ENCODE peak calls at places on chromosomes 6 and 20, in six cellular contexts. W is iris pigment epithelial cell, D is hippocampal formation, I is HuH-7.5, G is A172, K is iPS-NIHi11. Z is an unnamed sample.

GRCh38 chr6:158040804-158041347 is 59.2 kb downstream of the SYNJ2 start:
- DNase-seq in G (no peak), D (no peak), K (no peak), I (no peak), W (peak), Z (no peak)

GRCh38 chr6:126923807-126924206 is 194.7 kb upstream of the RSPO3 start:
- DNase-seq in G (no peak), W (no peak), I (no peak), D (no peak), K (no peak), Z (no peak)

GRCh38 chr6:159908535-159908934 is 17.7 kb downstream of the MAS1 start:
- DNase-seq in W (peak), D (no peak), K (no peak), I (no peak), G (no peak), Z (no peak)

GRCh38 chr20:47438464-47439381 is 63.0 kb upstream of the NCOA3 start:
- DNase-seq in D (no peak), I (peak), K (peak), G (peak), W (no peak), Z (no peak)

GRCh38 chr20:62387993-62388635 is 1.2 kb downstream of the RPS21 start:
- DNase-seq in I (no peak), W (peak), K (no peak), D (no peak), G (no peak), Z (no peak)

GRCh38 chr6:45679631-45680030 is 301.9 kb upstream of the SUPT3H start:
- DNase-seq in I (no peak), K (no peak), G (no peak), D (no peak), W (no peak), Z (no peak)

GRCh38 chr6:132244744-132245143 is 156.5 kb downstream of the MOXD1 start:
- DNase-seq in W (no peak), K (no peak), I (no peak), G (no peak), D (no peak), Z (no peak)

GRCh38 chr20:14553774-14554524 is 216.5 kb upstream of the FLRT3 start:
- DNase-seq in D (no peak), W (peak), K (no peak), I (no peak), G (peak), Z (no peak)

GRCh38 chr6:116511424-116512131 is at the start of gene CALHM5:
- DNase-seq in G (peak), D (no peak), W (peak), K (peak), I (no peak), Z (no peak)

GRCh38 chr6:28252507-28252975 is 472 bp upstream of the ZKSCAN4 start:
- DNase-seq in G (no peak), I (no peak), W (no peak), K (peak), D (no peak), Z (no peak)

GRCh38 chr6:168157272-168158007 is 78.4 kb upstream of the FRMD1 start:
- DNase-seq in W (peak), I (no peak), G (peak), K (peak), D (no peak), Z (peak)

GRCh38 chr6:102619585-102619984 is 1226.1 kb downstream of the GRIK2 start:
- DNase-seq in G (peak), K (peak), I (no peak), W (peak), D (no peak), Z (no peak)

GRCh38 chr6:26087284-26088115 is at the start of gene HFE:
- DNase-seq in D (no peak), K (peak), G (peak), I (no peak), W (peak), Z (peak)

GRCh38 chr6:170106906-170107525 is 183.9 kb downstream of the DLL1 start:
- DNase-seq in D (no peak), I (no peak), K (no peak), W (no peak), G (no peak), Z (no peak)

GRCh38 chr6:63783096-63783495 is 147.5 kb downstream of the PHF3 start:
- DNase-seq in I (no peak), W (no peak), D (no peak), G (no peak), K (no peak), Z (no peak)

GRCh38 chr20:14727485-14728170 is 390.2 kb upstream of the FLRT3 start:
- DNase-seq in K (no peak), I (no peak), D (no peak), W (no peak), G (no peak), Z (no peak)

GRCh38 chr6:118356054-118356453 is 192.0 kb upstream of the PLN start:
- DNase-seq in W (peak), K (no peak), G (no peak), I (no peak), D (no peak), Z (no peak)

GRCh38 chr6:149751239-149751638 is 1.7 kb downstream of the PCMT1 start:
- DNase-seq in G (no peak), K (no peak), I (no peak), D (no peak), W (no peak), Z (no peak)

GRCh38 chr20:20078041-20078440 is 25.7 kb downstream of the CFAP61 start:
- DNase-seq in D (no peak), I (no peak), G (no peak), K (no peak), W (no peak), Z (no peak)

GRCh38 chr6:145722190-145722589 is 13.1 kb downstream of the EPM2A start:
- DNase-seq in D (no peak), G (no peak), W (no peak), I (no peak), K (no peak), Z (no peak)

GRCh38 chr6:44166591-44167184 is 8.1 kb downstream of the CAPN11 start:
- DNase-seq in I (no peak), G (no peak), K (peak), D (no peak), W (no peak), Z (no peak)

GRCh38 chr20:28562510-28562898 is 2695.0 kb upstream of the DEFB115 start:
- DNase-seq in G (peak), K (no peak), D (no peak), W (peak), I (no peak), Z (no peak)

GRCh38 chr6:106512048-106512957 is 117.0 kb downstream of the RTN4IP1 start:
- DNase-seq in I (peak), K (peak), W (peak), G (no peak), D (no peak), Z (peak)

GRCh38 chr6:24183584-24183983 is 57.6 kb downstream of the NRSN1 start:
- DNase-seq in I (no peak), D (no peak), G (no peak), K (no peak), W (no peak), Z (no peak)

GRCh38 chr20:17419459-17419858 is 111.7 kb downstream of the BFSP1 start:
- DNase-seq in W (no peak), I (no peak), K (no peak), G (no peak), D (no peak), Z (no peak)